ENCODE peak calls at places on chromosomes 16 and 17, in five cellular contexts. T is cardiac fibroblast; I is OCI-M1; M is CD8-positive, alpha-beta T cell; R is H54. S is an unnamed sample.

GRCh38 chr16:68629315-68629900 is 15.7 kb upstream of the CDH3 start:
- DNase-seq in R (no peak), I (no peak), M (peak), T (no peak), S (no peak)

GRCh38 chr16:81608515-81609209 is 164.1 kb downstream of the CMIP start:
- DNase-seq in M (no peak), R (no peak), T (peak), I (peak), S (peak)

GRCh38 chr17:77343031-77343866 is 202.5 kb downstream of the SEC14L1 start:
- DNase-seq in M (no peak), R (no peak), I (no peak), T (no peak), S (no peak)

GRCh38 chr16:31371619-31372484 is 16.9 kb downstream of the ITGAX start:
- DNase-seq in M (no peak), T (no peak), R (no peak), I (no peak), S (no peak)

GRCh38 chr16:86911311-86911999 is 333.1 kb downstream of the FOXL1 start:
- DNase-seq in M (no peak), R (no peak), I (no peak), T (no peak), S (no peak)

GRCh38 chr16:87027056-87027616 is 290.1 kb downstream of the C16orf95 start:
- DNase-seq in T (no peak), I (no peak), R (no peak), M (no peak), S (no peak)

GRCh38 chr17:14318109-14318905 is 17.4 kb downstream of the HS3ST3B1 start:
- DNase-seq in R (no peak), M (no peak), T (no peak), I (no peak), S (no peak)

GRCh38 chr17:35171834-35172233 is 22.4 kb downstream of the SLC35G3 start:
- DNase-seq in M (peak), T (peak), R (no peak), I (peak), S (peak)

GRCh38 chr17:7897090-7897489 is 8.5 kb downstream of the CHD3 start:
- DNase-seq in M (no peak), R (no peak), T (no peak), I (no peak), S (no peak)

GRCh38 chr17:18257747-18258355 is 687 bp downstream of the FLII start:
- DNase-seq in R (peak), T (peak), M (no peak), I (peak), S (peak)